ENCODE peak calls at places on chromosome 2, in eight cellular contexts. One of them, this sample, is unnamed.

GRCh38 chr2:232487385-232488096 is at the start of gene ECEL1:
- DNase-seq in uterus: no peak
- DNase-seq in RWPE2: peak; percentile 33
- DNase-seq in HCT116: no peak
- DNase-seq in HAP-1: no peak
- DNase-seq in sigmoid colon: peak; percentile 37
- DNase-seq in BE2C: no peak
- DNase-seq in hepatocyte: no peak
- DNase-seq in this sample: peak; percentile 44

GRCh38 chr2:9315280-9315847 is 108.0 kb downstream of the ITGB1BP1 start:
- DNase-seq in uterus: no peak
- DNase-seq in BE2C: no peak
- DNase-seq in HCT116: no peak
- DNase-seq in hepatocyte: no peak
- DNase-seq in HAP-1: no peak
- DNase-seq in RWPE2: no peak
- DNase-seq in sigmoid colon: no peak
- DNase-seq in this sample: no peak

GRCh38 chr2:75790121-75790520 is 79.4 kb upstream of the GCFC2 start:
- DNase-seq in uterus: no peak
- DNase-seq in BE2C: no peak
- DNase-seq in hepatocyte: peak; percentile 16
- DNase-seq in HAP-1: no peak
- DNase-seq in sigmoid colon: no peak
- DNase-seq in RWPE2: no peak
- DNase-seq in HCT116: no peak
- DNase-seq in this sample: no peak

GRCh38 chr2:193518061-193518817 is 1323.5 kb upstream of the TMEFF2 start:
- DNase-seq in BE2C: no peak
- DNase-seq in HAP-1: peak; percentile 4
- DNase-seq in hepatocyte: no peak
- DNase-seq in HCT116: peak; percentile 16
- DNase-seq in uterus: no peak
- DNase-seq in sigmoid colon: no peak
- DNase-seq in RWPE2: no peak
- DNase-seq in this sample: no peak

GRCh38 chr2:215397632-215398341 is 38.1 kb downstream of the FN1 start:
- DNase-seq in hepatocyte: peak; percentile 41
- DNase-seq in RWPE2: no peak
- DNase-seq in HCT116: no peak
- DNase-seq in uterus: no peak
- DNase-seq in BE2C: no peak
- DNase-seq in sigmoid colon: no peak
- DNase-seq in HAP-1: peak; percentile 27
- DNase-seq in this sample: no peak

GRCh38 chr2:182763311-182763912 is 47.4 kb downstream of the DNAJC10 start:
- DNase-seq in HCT116: peak; percentile 18
- DNase-seq in HAP-1: peak; percentile 44
- DNase-seq in BE2C: peak; percentile 7
- DNase-seq in sigmoid colon: no peak
- DNase-seq in uterus: no peak
- DNase-seq in hepatocyte: peak; percentile 68
- DNase-seq in RWPE2: no peak
- DNase-seq in this sample: no peak

GRCh38 chr2:238457927-238458324 is 31.2 kb downstream of the ASB1 start:
- DNase-seq in RWPE2: no peak
- DNase-seq in BE2C: no peak
- DNase-seq in HCT116: no peak
- DNase-seq in sigmoid colon: no peak
- DNase-seq in uterus: no peak
- DNase-seq in HAP-1: no peak
- DNase-seq in hepatocyte: no peak
- DNase-seq in this sample: peak; percentile 58

GRCh38 chr2:12719400-12720104 is 2.8 kb downstream of the TRIB2 start:
- DNase-seq in hepatocyte: no peak
- DNase-seq in uterus: no peak
- DNase-seq in HAP-1: no peak
- DNase-seq in RWPE2: no peak
- DNase-seq in HCT116: no peak
- DNase-seq in BE2C: no peak
- DNase-seq in sigmoid colon: no peak
- DNase-seq in this sample: no peak

GRCh38 chr2:105391058-105391627 is 7.7 kb downstream of the FHL2 start:
- DNase-seq in uterus: no peak
- DNase-seq in hepatocyte: no peak
- DNase-seq in RWPE2: no peak
- DNase-seq in sigmoid colon: no peak
- DNase-seq in BE2C: no peak
- DNase-seq in HAP-1: no peak
- DNase-seq in HCT116: no peak
- DNase-seq in this sample: no peak

GRCh38 chr2:240355001-240355891 is 80.2 kb upstream of the GPC1 start:
- DNase-seq in hepatocyte: no peak
- DNase-seq in uterus: no peak
- DNase-seq in RWPE2: no peak
- DNase-seq in HCT116: no peak
- DNase-seq in sigmoid colon: no peak
- DNase-seq in HAP-1: no peak
- DNase-seq in BE2C: peak; percentile 3
- DNase-seq in this sample: no peak

GRCh38 chr2:129849559-129850160 is 129.8 kb upstream of the RAB6C start:
- DNase-seq in RWPE2: no peak
- DNase-seq in uterus: no peak
- DNase-seq in sigmoid colon: no peak
- DNase-seq in BE2C: no peak
- DNase-seq in HAP-1: peak; percentile 68
- DNase-seq in HCT116: peak; percentile 74
- DNase-seq in hepatocyte: peak; percentile 84
- DNase-seq in this sample: no peak

DNA sequence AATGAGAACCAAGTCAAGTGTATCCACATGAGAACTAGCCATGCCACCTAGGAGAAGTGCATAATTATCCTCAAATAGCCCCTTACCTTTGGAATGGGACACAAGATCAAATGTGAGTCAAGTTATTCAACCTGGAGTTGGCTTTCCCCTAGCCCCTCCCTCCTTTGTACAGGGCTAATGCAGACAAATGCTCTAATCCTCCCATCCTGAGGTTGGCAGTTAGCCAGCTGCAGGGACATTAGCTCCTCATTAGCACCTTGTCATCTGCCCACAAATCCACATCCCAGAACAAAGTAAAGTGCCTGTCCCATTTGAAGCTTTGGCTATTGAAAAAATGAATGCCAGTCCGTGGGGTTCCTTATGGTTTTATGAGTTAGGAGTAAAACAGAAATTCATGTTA is 294.1 kb upstream of the FANCL start:
- DNase-seq in hepatocyte: peak; percentile 6
- DNase-seq in HCT116: no peak
- DNase-seq in RWPE2: no peak
- DNase-seq in HAP-1: peak; percentile 78
- DNase-seq in BE2C: no peak
- DNase-seq in sigmoid colon: no peak
- DNase-seq in uterus: no peak
- DNase-seq in this sample: no peak
- H3K4me1 ChIP-seq in hepatocyte: peaks cover 5% of the 10 kb centered on the region
- H3K4me1 ChIP-seq in HCT116: no peaks in the 10 kb centered on the region
- H3K4me1 ChIP-seq in RWPE2: no peaks in the 10 kb centered on the region
- H3K4me1 ChIP-seq in HAP-1: peaks cover 14% of the 10 kb centered on the region
- H3K4me1 ChIP-seq in BE2C: no peaks in the 10 kb centered on the region
- H3K4me1 ChIP-seq in sigmoid colon: no peaks in the 10 kb centered on the region
- H3K4me1 ChIP-seq in uterus: no peaks in the 10 kb centered on the region
- H3K4me1 ChIP-seq in this sample: no peaks in the 10 kb centered on the region

GRCh38 chr2:170503971-170504819 is 210.9 kb upstream of the SP5 start:
- DNase-seq in RWPE2: no peak
- DNase-seq in BE2C: no peak
- DNase-seq in HCT116: no peak
- DNase-seq in sigmoid colon: no peak
- DNase-seq in uterus: no peak
- DNase-seq in HAP-1: peak; percentile 38
- DNase-seq in hepatocyte: no peak
- DNase-seq in this sample: no peak
- H3K4me1 ChIP-seq in RWPE2: no peaks in the 10 kb centered on the region
- H3K4me1 ChIP-seq in BE2C: no peaks in the 10 kb centered on the region
- H3K4me1 ChIP-seq in HCT116: no peaks in the 10 kb centered on the region
- H3K4me1 ChIP-seq in sigmoid colon: no peaks in the 10 kb centered on the region
- H3K4me1 ChIP-seq in uterus: peaks cover 5% of the 10 kb centered on the region
- H3K4me1 ChIP-seq in HAP-1: peaks cover 4% of the 10 kb centered on the region
- H3K4me1 ChIP-seq in hepatocyte: peaks cover 28% of the 10 kb centered on the region
- H3K4me1 ChIP-seq in this sample: peaks cover 4% of the 10 kb centered on the region

GRCh38 chr2:200223385-200223784 is 83.1 kb upstream of the SPATS2L start:
- DNase-seq in HCT116: no peak
- DNase-seq in hepatocyte: no peak
- DNase-seq in sigmoid colon: no peak
- DNase-seq in HAP-1: no peak
- DNase-seq in uterus: no peak
- DNase-seq in BE2C: no peak
- DNase-seq in RWPE2: no peak
- DNase-seq in this sample: peak; percentile 26
- H3K4me1 ChIP-seq in HCT116: no peaks in the 10 kb centered on the region
- H3K4me1 ChIP-seq in hepatocyte: peaks cover 35% of the 10 kb centered on the region
- H3K4me1 ChIP-seq in sigmoid colon: no peaks in the 10 kb centered on the region
- H3K4me1 ChIP-seq in HAP-1: no peaks in the 10 kb centered on the region
- H3K4me1 ChIP-seq in uterus: no peaks in the 10 kb centered on the region
- H3K4me1 ChIP-seq in BE2C: peaks cover 17% of the 10 kb centered on the region
- H3K4me1 ChIP-seq in RWPE2: no peaks in the 10 kb centered on the region
- H3K4me1 ChIP-seq in this sample: peaks cover 7% of the 10 kb centered on the region

DNA sequence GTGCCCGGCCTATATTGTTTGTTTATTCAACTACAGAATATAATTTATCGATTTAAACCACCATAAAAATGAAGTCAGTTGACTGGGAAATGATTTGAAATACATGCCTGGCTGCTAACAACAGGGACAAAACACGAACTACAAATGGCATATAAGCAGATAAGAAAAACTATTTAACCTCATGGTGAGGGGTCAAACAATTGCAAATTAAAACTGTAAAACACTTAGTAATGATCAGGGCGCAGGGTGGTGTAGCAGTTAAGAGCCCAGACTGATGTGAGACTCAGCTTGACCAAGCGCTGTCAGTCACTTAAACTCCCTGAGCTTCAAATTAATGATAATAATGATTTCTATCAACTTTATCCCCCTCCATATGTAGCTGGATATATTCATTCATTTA is 6.7 kb downstream of the MTHFD2 start:
- DNase-seq in uterus: no peak
- DNase-seq in RWPE2: no peak
- DNase-seq in BE2C: no peak
- DNase-seq in hepatocyte: no peak
- DNase-seq in HCT116: no peak
- DNase-seq in sigmoid colon: no peak
- DNase-seq in HAP-1: no peak
- DNase-seq in this sample: no peak
- H3K4me1 ChIP-seq in uterus: no peaks in the 10 kb centered on the region
- H3K4me1 ChIP-seq in RWPE2: peaks cover 49% of the 10 kb centered on the region
- H3K4me1 ChIP-seq in BE2C: no peaks in the 10 kb centered on the region
- H3K4me1 ChIP-seq in hepatocyte: peaks cover 15% of the 10 kb centered on the region
- H3K4me1 ChIP-seq in HCT116: peaks cover 14% of the 10 kb centered on the region
- H3K4me1 ChIP-seq in sigmoid colon: no peaks in the 10 kb centered on the region
- H3K4me1 ChIP-seq in HAP-1: peaks cover 25% of the 10 kb centered on the region
- H3K4me1 ChIP-seq in this sample: peaks cover 59% of the 10 kb centered on the region

DNA sequence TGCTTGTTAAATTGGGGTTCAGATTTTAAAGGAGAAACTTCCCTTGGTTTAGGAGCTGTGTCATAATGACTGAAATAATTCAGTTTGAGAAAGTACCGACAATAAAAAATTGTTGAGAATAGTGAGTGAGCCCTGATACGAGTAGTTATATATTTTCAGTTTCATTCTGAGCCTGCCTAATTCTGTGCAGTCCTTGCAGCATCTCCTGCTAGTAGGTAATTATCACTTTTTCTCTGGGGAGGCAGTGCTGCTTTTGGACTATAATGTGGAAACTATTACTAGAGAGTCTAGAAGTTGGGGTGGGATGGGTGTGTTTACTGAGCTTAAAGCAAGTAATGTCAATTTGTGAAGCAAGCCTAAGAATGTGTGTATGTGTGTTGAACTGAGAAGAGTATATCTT is 21.7 kb downstream of the ZNF638 start:
- DNase-seq in uterus: no peak
- DNase-seq in hepatocyte: no peak
- DNase-seq in HAP-1: no peak
- DNase-seq in sigmoid colon: no peak
- DNase-seq in BE2C: no peak
- DNase-seq in HCT116: no peak
- DNase-seq in RWPE2: no peak
- DNase-seq in this sample: no peak
- H3K4me1 ChIP-seq in uterus: no peaks in the 10 kb centered on the region
- H3K4me1 ChIP-seq in hepatocyte: no peaks in the 10 kb centered on the region
- H3K4me1 ChIP-seq in HAP-1: no peaks in the 10 kb centered on the region
- H3K4me1 ChIP-seq in sigmoid colon: no peaks in the 10 kb centered on the region
- H3K4me1 ChIP-seq in BE2C: no peaks in the 10 kb centered on the region
- H3K4me1 ChIP-seq in HCT116: no peaks in the 10 kb centered on the region
- H3K4me1 ChIP-seq in RWPE2: no peaks in the 10 kb centered on the region
- H3K4me1 ChIP-seq in this sample: peaks cover 20% of the 10 kb centered on the region

DNA sequence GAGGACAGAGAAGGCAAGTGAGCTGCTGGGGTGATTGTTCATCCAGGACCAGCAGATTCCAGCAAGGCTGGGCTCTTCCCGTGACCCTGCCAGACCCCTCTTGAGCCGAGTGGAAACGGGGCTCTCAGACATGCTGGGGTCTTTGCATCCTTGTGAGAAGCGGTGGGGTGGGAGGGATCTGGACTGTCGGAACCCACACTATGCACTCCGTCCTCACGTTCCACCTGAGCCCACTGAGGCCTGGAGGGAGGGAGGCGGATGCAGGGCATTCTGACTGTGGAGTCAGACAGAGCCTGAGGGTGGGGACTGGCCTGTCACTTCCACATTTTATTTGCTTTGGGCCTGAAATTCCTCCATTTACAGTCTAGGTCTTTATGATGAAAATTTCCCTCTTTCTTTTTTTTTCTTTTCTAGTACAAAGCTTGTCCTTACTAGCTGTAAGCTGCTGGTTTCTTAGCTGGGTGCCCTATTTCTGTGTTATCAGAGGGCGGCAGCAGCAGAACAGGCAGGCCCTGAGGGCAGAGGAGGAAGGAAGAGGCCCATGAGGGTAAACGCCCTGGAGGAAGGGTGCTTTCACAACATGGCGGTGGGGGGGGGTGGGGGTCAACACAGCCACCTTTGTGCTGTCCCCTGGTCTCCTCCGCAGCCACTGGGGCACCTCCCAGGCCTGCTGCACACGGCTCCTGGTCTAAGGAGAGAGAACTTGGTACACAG is 373.5 kb upstream of the MYT1L start:
- DNase-seq in HCT116: no peak
- DNase-seq in BE2C: no peak
- DNase-seq in hepatocyte: no peak
- DNase-seq in uterus: no peak
- DNase-seq in HAP-1: no peak
- DNase-seq in RWPE2: no peak
- DNase-seq in sigmoid colon: no peak
- DNase-seq in this sample: no peak
- H3K4me1 ChIP-seq in HCT116: no peaks in the 10 kb centered on the region
- H3K4me1 ChIP-seq in BE2C: peaks cover 2% of the 10 kb centered on the region
- H3K4me1 ChIP-seq in hepatocyte: no peaks in the 10 kb centered on the region
- H3K4me1 ChIP-seq in uterus: no peaks in the 10 kb centered on the region
- H3K4me1 ChIP-seq in HAP-1: no peaks in the 10 kb centered on the region
- H3K4me1 ChIP-seq in RWPE2: no peaks in the 10 kb centered on the region
- H3K4me1 ChIP-seq in sigmoid colon: no peaks in the 10 kb centered on the region
- H3K4me1 ChIP-seq in this sample: no peaks in the 10 kb centered on the region

GRCh38 chr2:160324917-160325316 is 124.8 kb upstream of the ITGB6 start:
- DNase-seq in uterus: no peak
- DNase-seq in HCT116: no peak
- DNase-seq in RWPE2: no peak
- DNase-seq in HAP-1: no peak
- DNase-seq in BE2C: no peak
- DNase-seq in hepatocyte: no peak
- DNase-seq in sigmoid colon: no peak
- DNase-seq in this sample: no peak
- H3K4me1 ChIP-seq in uterus: peaks cover 4% of the 10 kb centered on the region
- H3K4me1 ChIP-seq in HCT116: no peaks in the 10 kb centered on the region
- H3K4me1 ChIP-seq in RWPE2: peaks cover 14% of the 10 kb centered on the region
- H3K4me1 ChIP-seq in HAP-1: peaks cover 22% of the 10 kb centered on the region
- H3K4me1 ChIP-seq in BE2C: peaks cover 2% of the 10 kb centered on the region
- H3K4me1 ChIP-seq in hepatocyte: peaks cover 27% of the 10 kb centered on the region
- H3K4me1 ChIP-seq in sigmoid colon: no peaks in the 10 kb centered on the region
- H3K4me1 ChIP-seq in this sample: peaks cover 53% of the 10 kb centered on the region

GRCh38 chr2:207333599-207334308 is 168.0 kb upstream of the KLF7 start:
- DNase-seq in sigmoid colon: no peak
- DNase-seq in RWPE2: no peak
- DNase-seq in BE2C: no peak
- DNase-seq in HAP-1: no peak
- DNase-seq in hepatocyte: no peak
- DNase-seq in HCT116: no peak
- DNase-seq in uterus: no peak
- DNase-seq in this sample: no peak
- H3K4me1 ChIP-seq in sigmoid colon: no peaks in the 10 kb centered on the region
- H3K4me1 ChIP-seq in RWPE2: peaks cover 79% of the 10 kb centered on the region
- H3K4me1 ChIP-seq in BE2C: peaks cover 28% of the 10 kb centered on the region
- H3K4me1 ChIP-seq in HAP-1: no peaks in the 10 kb centered on the region
- H3K4me1 ChIP-seq in hepatocyte: peaks cover 15% of the 10 kb centered on the region
- H3K4me1 ChIP-seq in HCT116: peaks cover 55% of the 10 kb centered on the region
- H3K4me1 ChIP-seq in uterus: no peaks in the 10 kb centered on the region
- H3K4me1 ChIP-seq in this sample: peaks cover 6% of the 10 kb centered on the region

This sample was measured in psoas muscle.